ENCODE peak calls at places on chromosome 16, in four cellular contexts. One of them, this sample, is unnamed.

GRCh38 chr16:22642689-22643088 is 132.0 kb downstream of the NPIPB5 start:
- DNase-seq in K562: no peak
- DNase-seq in A549: no peak
- DNase-seq in WTC11: no peak
- DNase-seq in this sample: no peak

GRCh38 chr16:17283022-17283421 is 187.7 kb downstream of the XYLT1 start:
- DNase-seq in WTC11: no peak
- DNase-seq in K562: no peak
- DNase-seq in A549: no peak
- DNase-seq in this sample: no peak

GRCh38 chr16:72501739-72502653 is 330.0 kb upstream of the PMFBP1 start:
- DNase-seq in A549: peak
- DNase-seq in K562: peak
- DNase-seq in WTC11: peak
- DNase-seq in this sample: peak

GRCh38 chr16:59545666-59546065 is 811.5 kb upstream of the GOT2 start:
- DNase-seq in K562: no peak
- DNase-seq in A549: no peak
- DNase-seq in WTC11: no peak
- DNase-seq in this sample: no peak

GRCh38 chr16:21625026-21625425 is 25.6 kb downstream of the METTL9 start:
- DNase-seq in WTC11: no peak
- DNase-seq in K562: no peak
- DNase-seq in A549: no peak
- DNase-seq in this sample: no peak

GRCh38 chr16:68235882-68236803 is at the start of gene ESRP2:
- DNase-seq in K562: no peak
- DNase-seq in A549: no peak
- DNase-seq in WTC11: peak
- DNase-seq in this sample: peak

GRCh38 chr16:2845116-2845515 is 12.9 kb downstream of the PRSS22 start:
- DNase-seq in K562: no peak
- DNase-seq in A549: no peak
- DNase-seq in WTC11: no peak
- DNase-seq in this sample: no peak

GRCh38 chr16:30066882-30067583 is 1.5 kb downstream of the ALDOA start:
- DNase-seq in WTC11: no peak
- DNase-seq in K562: no peak
- DNase-seq in A549: no peak
- DNase-seq in this sample: no peak

GRCh38 chr16:16110111-16110490 is 113.2 kb downstream of the ABCC6 start:
- DNase-seq in WTC11: no peak
- DNase-seq in K562: no peak
- DNase-seq in A549: no peak
- DNase-seq in this sample: no peak

GRCh38 chr16:525520-526180 is 1.9 kb upstream of the CAPN15 start:
- DNase-seq in A549: peak
- DNase-seq in K562: no peak
- DNase-seq in WTC11: no peak
- DNase-seq in this sample: no peak

GRCh38 chr16:1033128-1033679 is 39.3 kb upstream of the SSTR5 start:
- DNase-seq in K562: no peak
- DNase-seq in A549: no peak
- DNase-seq in WTC11: no peak
- DNase-seq in this sample: no peak

GRCh38 chr16:58393138-58393504 is 850 bp downstream of the GINS3 start:
- DNase-seq in A549: peak
- DNase-seq in K562: peak
- DNase-seq in WTC11: no peak
- DNase-seq in this sample: peak

GRCh38 chr16:22318690-22319358 is 21.6 kb downstream of the POLR3E start:
- DNase-seq in A549: peak
- DNase-seq in K562: peak
- DNase-seq in WTC11: peak
- DNase-seq in this sample: peak

GRCh38 chr16:67481561-67482259 is 753 bp upstream of the ATP6V0D1 start:
- DNase-seq in A549: no peak
- DNase-seq in WTC11: no peak
- DNase-seq in K562: no peak
- DNase-seq in this sample: peak

GRCh38 chr16:77297996-77298637 is 98.9 kb downstream of the SYCE1L start:
- DNase-seq in WTC11: no peak
- DNase-seq in A549: no peak
- DNase-seq in K562: no peak
- DNase-seq in this sample: no peak

GRCh38 chr16:46638947-46639925 is 18.1 kb upstream of the SHCBP1 start:
- DNase-seq in WTC11: no peak
- DNase-seq in K562: no peak
- DNase-seq in A549: no peak
- DNase-seq in this sample: no peak

DNA sequence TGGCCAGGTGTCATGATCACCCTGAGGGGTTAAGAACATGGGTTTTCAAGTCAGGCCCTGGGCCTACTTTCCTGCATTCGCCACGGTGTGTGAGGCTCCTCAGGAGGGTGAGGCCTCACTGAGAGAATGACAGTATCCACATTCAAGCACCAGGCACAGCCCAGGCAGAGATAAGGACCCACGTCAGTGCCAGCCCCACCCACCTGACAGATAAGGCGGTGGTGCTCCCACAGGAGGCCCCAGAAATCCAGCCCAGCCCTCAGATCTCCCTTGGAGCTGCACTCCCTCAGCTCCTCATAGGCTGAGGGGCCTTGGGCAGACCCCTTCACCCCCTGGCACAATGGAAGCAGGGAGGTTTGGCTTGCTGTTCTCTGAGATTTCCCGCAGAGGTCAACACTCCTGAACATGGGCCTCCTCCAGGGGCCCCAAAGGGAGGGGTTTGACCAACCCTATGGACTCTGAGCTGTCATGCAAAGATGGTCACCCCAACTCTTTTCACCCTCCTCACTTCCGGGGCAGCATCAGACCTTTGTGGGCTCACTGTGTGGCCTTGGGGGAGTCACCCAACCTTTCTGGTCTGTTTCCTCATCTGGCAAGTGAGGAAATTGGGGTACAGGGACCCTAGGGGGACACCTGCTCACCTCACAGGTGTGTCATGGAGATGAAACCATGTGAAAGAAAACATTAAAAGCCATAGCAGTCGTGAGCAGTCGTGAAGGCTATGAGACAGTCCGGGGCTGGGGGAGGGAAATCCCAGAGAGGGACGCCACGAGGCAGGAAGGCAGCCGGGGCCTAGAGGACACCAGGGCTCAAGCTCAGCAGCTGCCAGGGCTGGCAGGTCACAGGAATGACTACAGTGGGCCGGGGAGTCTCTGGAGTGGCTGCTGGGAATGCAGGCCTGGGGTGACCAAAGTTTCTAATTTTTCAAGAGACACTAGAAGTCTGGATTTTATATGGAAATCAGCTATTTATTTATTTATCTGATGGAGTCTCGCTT is 15.4 kb downstream of the PLLP start:
- DNase-seq in K562: peak
- DNase-seq in WTC11: no peak
- DNase-seq in A549: no peak
- DNase-seq in this sample: peak
- TF ChIP-seq HMGXB4 in K562: no peak
- TF ChIP-seq HMGXB4 in WTC11: no peak
- TF ChIP-seq HMGXB4 in A549: no peak
- TF ChIP-seq HMGXB4 in this sample: no peak

GRCh38 chr16:71287903-71288302 is 1.3 kb downstream of the CMTR2 start:
- DNase-seq in K562: no peak
- DNase-seq in WTC11: no peak
- DNase-seq in A549: no peak
- DNase-seq in this sample: no peak
- TF ChIP-seq HMGXB4 in K562: no peak
- TF ChIP-seq HMGXB4 in WTC11: no peak
- TF ChIP-seq HMGXB4 in A549: no peak
- TF ChIP-seq HMGXB4 in this sample: no peak

GRCh38 chr16:75385507-75386152 is 47.7 kb downstream of the CFDP1 start:
- DNase-seq in K562: peak
- DNase-seq in WTC11: no peak
- DNase-seq in A549: peak
- DNase-seq in this sample: peak
- TF ChIP-seq HMGXB4 in K562: no peak
- TF ChIP-seq HMGXB4 in WTC11: no peak
- TF ChIP-seq HMGXB4 in A549: no peak
- TF ChIP-seq HMGXB4 in this sample: no peak

DNA sequence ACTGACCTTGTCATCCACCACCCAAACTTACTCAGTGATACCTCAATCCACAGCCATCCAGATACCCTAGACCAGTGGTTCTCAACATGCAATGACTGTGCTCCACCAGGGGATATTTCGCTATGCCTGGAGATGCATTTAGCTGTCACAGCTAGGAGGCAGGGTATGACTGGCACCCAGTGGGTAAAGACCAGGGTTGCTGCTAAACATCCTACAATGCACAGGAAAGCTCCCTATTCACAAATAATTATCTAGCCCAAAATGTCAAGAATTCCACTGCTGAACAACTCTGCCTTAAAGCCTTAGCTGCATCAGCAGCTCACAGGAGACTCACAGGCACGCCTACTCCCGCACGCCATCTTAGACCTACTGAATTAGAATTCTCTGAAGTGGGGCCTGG is 212.6 kb downstream of the GRIN2A start:
- DNase-seq in WTC11: no peak
- DNase-seq in K562: no peak
- DNase-seq in A549: no peak
- DNase-seq in this sample: no peak
- TF ChIP-seq HMGXB4 in WTC11: no peak
- TF ChIP-seq HMGXB4 in K562: no peak
- TF ChIP-seq HMGXB4 in A549: no peak
- TF ChIP-seq HMGXB4 in this sample: no peak

DNA sequence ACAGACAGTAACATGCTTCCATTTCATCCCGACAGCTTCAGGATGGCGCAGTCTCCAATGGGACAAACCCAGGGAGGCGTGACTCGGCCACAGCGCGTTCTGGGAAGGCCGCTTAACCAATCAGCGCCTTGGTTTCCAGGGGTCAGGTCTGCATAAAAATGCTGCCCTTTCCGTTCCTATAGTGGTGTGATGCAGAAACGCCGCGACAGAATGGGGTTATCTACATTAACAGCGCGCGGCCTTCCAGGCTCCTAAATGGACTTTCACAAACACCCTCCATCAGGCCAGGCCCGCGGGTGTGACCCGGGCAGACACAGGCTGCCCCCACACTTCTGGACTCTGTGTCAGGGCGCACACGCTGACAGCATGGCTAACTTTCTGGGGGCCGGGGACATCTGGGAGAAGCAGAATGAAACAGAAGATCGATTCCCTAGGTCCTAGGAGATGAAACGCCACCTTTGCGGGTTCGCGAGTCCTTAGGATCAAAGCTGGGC is 792 bp downstream of the TMEM231 start:
- DNase-seq in WTC11: peak
- DNase-seq in K562: peak
- DNase-seq in A549: peak
- DNase-seq in this sample: peak
- TF ChIP-seq HMGXB4 in WTC11: no peak
- TF ChIP-seq HMGXB4 in K562: no peak
- TF ChIP-seq HMGXB4 in A549: no peak
- TF ChIP-seq HMGXB4 in this sample: no peak

GRCh38 chr16:31148896-31149295 is 970 bp downstream of the PRSS36 start:
- DNase-seq in K562: peak
- DNase-seq in A549: no peak
- DNase-seq in WTC11: no peak
- DNase-seq in this sample: no peak

GRCh38 chr16:31149332-31149731 is 534 bp downstream of the PRSS36 start:
- DNase-seq in K562: no peak
- DNase-seq in WTC11: no peak
- DNase-seq in A549: no peak
- DNase-seq in this sample: no peak

GRCh38 chr16:31149894-31150890 is at the start of gene PRSS36:
- DNase-seq in A549: no peak
- DNase-seq in K562: peak
- DNase-seq in WTC11: no peak
- DNase-seq in this sample: no peak

GRCh38 chr16:31147574-31147973 is 2.3 kb downstream of the PRSS36 start:
- DNase-seq in A549: no peak
- DNase-seq in WTC11: no peak
- DNase-seq in K562: no peak
- DNase-seq in this sample: no peak

GRCh38 chr16:31148281-31148728 is 1.6 kb downstream of the PRSS36 start:
- DNase-seq in A549: no peak
- DNase-seq in K562: peak
- DNase-seq in WTC11: peak
- DNase-seq in this sample: no peak
- TF ChIP-seq HMGXB4 in A549: no peak
- TF ChIP-seq HMGXB4 in K562: no peak
- TF ChIP-seq HMGXB4 in WTC11: no peak
- TF ChIP-seq HMGXB4 in this sample: no peak

GRCh38 chr16:88634141-88634993 is 4.0 kb upstream of the IL17C start:
- DNase-seq in WTC11: peak
- DNase-seq in A549: no peak
- DNase-seq in K562: peak
- DNase-seq in this sample: no peak
- TF ChIP-seq HMGXB4 in WTC11: peak
- TF ChIP-seq HMGXB4 in A549: no peak
- TF ChIP-seq HMGXB4 in K562: no peak
- TF ChIP-seq HMGXB4 in this sample: no peak

GRCh38 chr16:79463839-79464238 is 136.7 kb downstream of the MAF start:
- DNase-seq in K562: no peak
- DNase-seq in WTC11: no peak
- DNase-seq in A549: no peak
- DNase-seq in this sample: no peak

GRCh38 chr16:79468236-79468635 is 132.3 kb downstream of the MAF start:
- DNase-seq in WTC11: no peak
- DNase-seq in A549: no peak
- DNase-seq in K562: no peak
- DNase-seq in this sample: no peak

GRCh38 chr16:79469999-79470398 is 130.5 kb downstream of the MAF start:
- DNase-seq in A549: no peak
- DNase-seq in K562: no peak
- DNase-seq in WTC11: no peak
- DNase-seq in this sample: no peak

DNA sequence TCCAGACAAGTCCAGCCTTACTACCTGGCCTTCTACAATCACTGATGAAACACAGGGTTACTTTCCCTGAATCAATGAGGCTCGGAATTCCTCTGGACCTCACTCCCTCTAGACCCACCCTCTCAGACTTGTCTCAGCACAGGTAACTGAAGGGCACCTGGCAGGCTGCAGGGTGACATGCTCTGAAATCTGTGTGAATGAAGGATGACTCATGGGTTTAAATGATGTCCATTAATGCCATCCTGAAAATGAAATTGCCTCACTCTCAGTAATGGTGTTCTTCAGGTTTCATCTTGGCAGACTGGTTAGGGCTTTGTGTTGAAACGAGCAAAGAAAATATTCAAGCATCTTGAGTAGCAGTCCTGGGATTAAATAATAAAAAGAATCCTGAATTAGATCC is 134.4 kb downstream of the MAF start:
- DNase-seq in WTC11: no peak
- DNase-seq in A549: no peak
- DNase-seq in K562: no peak
- DNase-seq in this sample: no peak
- TF ChIP-seq HMGXB4 in WTC11: no peak
- TF ChIP-seq HMGXB4 in A549: no peak
- TF ChIP-seq HMGXB4 in K562: no peak
- TF ChIP-seq HMGXB4 in this sample: no peak

This sample was measured in HepG2.